ENCODE peak calls at places on chromosomes 16 and 17, in nine cellular contexts. P, D, N, Q, L, K, U, Y and T are unnamed samples.

GRCh38 chr17:75721463-75722011 is 278 bp downstream of the ITGB4 start:
- DNase-seq in P (no peak), D (peak; percentile 46), N (no peak), Q (no peak), L (no peak), K (no peak), U (peak; percentile 10), Y (no peak), T (no peak)

GRCh38 chr17:5434984-5435383 is 4.0 kb downstream of the C1QBP start:
- DNase-seq in P (no peak), D (no peak), N (no peak), Q (no peak), L (no peak), K (no peak), U (no peak), Y (no peak), T (no peak)

GRCh38 chr17:42276359-42276608 is at the start of gene STAT5B:
- DNase-seq in P (peak; percentile 85), D (peak; percentile 84), N (peak; percentile 74), Q (peak; percentile 89), L (peak; percentile 66), K (peak; percentile 13), U (peak; percentile 74), Y (peak; percentile 87), T (peak; percentile 78)

GRCh38 chr16:70652322-70652721 is 6.0 kb downstream of the IL34 start:
- DNase-seq in P (no peak), D (no peak), N (no peak), Q (no peak), L (no peak), K (no peak), U (no peak), Y (no peak), T (no peak)

GRCh38 chr17:290121-290521 is 62.5 kb downstream of the RPH3AL start:
- DNase-seq in P (peak; percentile 42), D (peak; percentile 28), N (no peak), Q (no peak), L (no peak), K (no peak), U (peak; percentile 1), Y (peak; percentile 26), T (no peak)

GRCh38 chr16:81616321-81617020 is 162.6 kb upstream of the PLCG2 start:
- DNase-seq in P (peak; percentile 86), D (peak; percentile 79), N (peak; percentile 72), Q (peak; percentile 74), L (no peak), K (no peak), U (peak; percentile 50), Y (peak; percentile 82), T (peak; percentile 89)

GRCh38 chr17:32569171-32570080 is 82.6 kb downstream of the CDK5R1 start:
- DNase-seq in P (no peak), D (no peak), N (no peak), Q (no peak), L (no peak), K (peak; percentile 95), U (no peak), Y (no peak), T (no peak)

GRCh38 chr16:3165111-3165822 is 22.7 kb upstream of the OR1F1 start:
- DNase-seq in P (no peak), D (peak; percentile 30), N (no peak), Q (no peak), L (no peak), K (no peak), U (no peak), Y (no peak), T (no peak)

DNA sequence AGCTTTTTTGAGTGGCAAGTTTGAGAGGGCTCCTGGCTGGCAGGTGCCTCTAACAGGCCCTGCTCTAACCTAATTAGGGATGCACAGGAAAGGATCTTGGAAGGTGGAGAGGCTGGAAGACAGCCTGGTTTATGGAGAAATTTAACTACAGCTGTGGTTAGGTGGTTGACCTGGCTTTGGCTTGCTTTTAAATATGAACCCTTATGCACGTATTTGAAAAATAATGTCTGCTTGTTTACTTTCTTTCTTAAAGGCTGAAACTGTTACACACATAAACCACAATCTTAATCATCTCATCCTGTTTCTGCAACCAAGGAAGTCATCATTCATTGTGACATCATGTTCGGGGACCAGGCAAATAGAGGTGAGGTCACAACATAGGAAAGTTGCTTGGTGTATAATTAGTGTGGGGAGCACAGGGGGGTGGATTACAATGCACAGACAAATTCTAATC is 23.1 kb upstream of the DHRS13 start:
- DNase-seq in P (no peak), D (no peak), N (peak; percentile 70), Q (no peak), L (no peak), K (peak; percentile 97), U (peak; percentile 33), Y (no peak), T (peak; percentile 87)
- H3K4me3 ChIP-seq in P (no peak overlapping the region), D (no peak overlapping the region), N (no peak overlapping the region), Q (no peak overlapping the region), L (no peak overlapping the region), K (no peak overlapping the region), U (no peak overlapping the region), Y (no peak overlapping the region), T (peak overlapping the region; percentile 15)

GRCh38 chr16:73056383-73056782 is 8.5 kb upstream of the ZFHX3 start:
- DNase-seq in P (no peak), D (no peak), N (no peak), Q (no peak), L (no peak), K (no peak), U (no peak), Y (no peak), T (no peak)
- H3K4me3 ChIP-seq in P (peak overlapping the region; percentile 96), D (peak overlapping the region; percentile 73), N (no peak overlapping the region), Q (no peak overlapping the region), L (no peak overlapping the region), K (peak overlapping the region; percentile 63), U (no peak overlapping the region), Y (peak overlapping the region; percentile 88), T (no peak overlapping the region)

GRCh38 chr17:64778367-64779290 is 116.5 kb upstream of the SMURF2 start:
- DNase-seq in P (peak; percentile 67), D (peak; percentile 69), N (no peak), Q (peak; percentile 27), L (no peak), K (peak; percentile 7), U (peak; percentile 48), Y (peak; percentile 62), T (no peak)

GRCh38 chr17:64775701-64776570 is 113.8 kb upstream of the SMURF2 start:
- DNase-seq in P (no peak), D (no peak), N (no peak), Q (no peak), L (no peak), K (no peak), U (no peak), Y (peak; percentile 49), T (no peak)

GRCh38 chr17:64779344-64780095 is 117.4 kb upstream of the SMURF2 start:
- DNase-seq in P (no peak), D (peak; percentile 63), N (no peak), Q (no peak), L (no peak), K (peak; percentile 2), U (no peak), Y (peak; percentile 64), T (no peak)

GRCh38 chr17:64778102-64778366 is 115.9 kb upstream of the SMURF2 start:
- DNase-seq in P (no peak), D (no peak), N (no peak), Q (no peak), L (no peak), K (no peak), U (no peak), Y (no peak), T (no peak)

GRCh38 chr17:64777413-64778101 is 115.5 kb upstream of the SMURF2 start:
- DNase-seq in P (peak; percentile 77), D (peak; percentile 66), N (peak; percentile 20), Q (peak; percentile 68), L (no peak), K (no peak), U (peak; percentile 68), Y (peak; percentile 65), T (no peak)
- H3K4me3 ChIP-seq in P (peak overlapping the region; percentile 23), D (peak overlapping the region; percentile 66), N (peak overlapping the region; percentile 42), Q (peak overlapping the region; percentile 46), L (no peak overlapping the region), K (no peak overlapping the region), U (no peak overlapping the region), Y (peak overlapping the region; percentile 49), T (no peak overlapping the region)

DNA sequence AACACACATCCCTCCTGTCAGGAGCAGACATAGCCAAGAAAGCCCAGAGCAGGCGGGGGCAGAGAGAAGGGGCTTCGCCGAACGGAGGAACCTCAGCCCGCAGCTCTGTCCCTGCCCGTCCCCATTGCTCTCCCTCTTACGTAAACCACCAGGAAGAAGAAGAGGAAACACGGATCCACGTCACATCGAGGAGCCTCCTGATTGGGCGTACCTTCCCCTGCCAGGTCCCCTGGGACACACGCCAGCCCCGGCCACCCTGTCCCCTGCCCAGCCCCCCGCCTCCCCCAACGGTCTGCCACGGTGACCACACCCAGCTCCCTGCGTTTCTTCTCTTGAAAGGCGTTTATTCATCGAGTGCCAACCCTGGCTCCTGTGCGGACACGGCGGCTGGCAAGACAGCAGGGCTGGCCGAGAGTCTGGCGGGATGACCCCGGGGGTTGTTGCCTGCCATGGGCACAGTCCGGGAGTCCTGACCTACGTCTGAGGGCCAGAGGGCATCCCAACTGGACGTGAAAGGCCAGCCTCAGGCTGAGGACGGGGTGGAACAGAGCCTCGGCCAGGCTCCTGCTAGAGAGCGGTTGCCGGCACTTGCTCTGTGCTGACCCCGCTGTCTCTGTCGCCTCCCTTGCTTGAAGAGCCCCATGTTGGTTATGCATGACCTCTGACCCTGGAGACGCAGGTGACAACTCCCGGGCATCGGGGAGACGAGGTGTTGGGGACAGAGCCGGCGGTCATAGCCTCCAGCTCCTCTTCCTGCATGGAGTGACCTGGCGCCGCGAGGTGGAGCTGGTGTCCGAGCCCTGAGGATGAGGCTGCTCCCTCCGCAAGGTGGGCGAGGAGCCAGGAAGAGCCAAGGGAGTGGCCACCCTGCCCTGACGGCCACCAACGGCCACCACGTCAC is 40.6 kb upstream of the ACSF3 start:
- DNase-seq in P (no peak), D (no peak), N (no peak), Q (no peak), L (no peak), K (no peak), U (peak; percentile 34), Y (no peak), T (no peak)
- H3K4me3 ChIP-seq in P (no peak overlapping the region), D (peak overlapping the region; percentile 21), N (no peak overlapping the region), Q (no peak overlapping the region), L (no peak overlapping the region), K (no peak overlapping the region), U (no peak overlapping the region), Y (peak overlapping the region; percentile 34), T (no peak overlapping the region)

GRCh38 chr17:74442291-74442669 is 10.4 kb downstream of the GPRC5C start:
- DNase-seq in P (no peak), D (no peak), N (no peak), Q (no peak), L (no peak), K (no peak), U (no peak), Y (peak; percentile 48), T (no peak)
- H3K4me3 ChIP-seq in P (no peak overlapping the region), D (peak overlapping the region; percentile 40), N (no peak overlapping the region), Q (peak overlapping the region; percentile 58), L (no peak overlapping the region), K (no peak overlapping the region), U (no peak overlapping the region), Y (peak overlapping the region; percentile 62), T (no peak overlapping the region)

DNA sequence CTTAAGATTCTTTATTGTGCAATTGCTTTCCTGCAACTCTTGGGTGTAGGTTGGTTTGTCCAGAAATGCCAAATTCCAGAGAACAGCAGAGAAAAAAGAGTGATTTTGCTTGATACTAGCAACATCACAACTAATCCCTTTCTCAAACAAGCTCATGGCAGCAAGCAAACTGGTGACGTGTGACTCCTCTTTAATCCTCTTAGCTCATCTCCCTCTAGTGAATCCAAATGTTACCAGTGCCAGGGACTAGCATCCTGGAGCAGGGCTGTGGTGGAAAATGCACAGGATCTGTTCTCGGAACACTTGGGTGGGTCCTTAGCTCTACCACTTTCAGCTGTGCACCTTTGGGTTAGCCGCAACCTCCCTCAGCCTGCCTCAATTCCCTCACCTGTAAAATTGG is 204.0 kb upstream of the CCL2 start:
- DNase-seq in P (no peak), D (no peak), N (no peak), Q (no peak), L (no peak), K (no peak), U (no peak), Y (no peak), T (no peak)
- H3K4me3 ChIP-seq in P (no peak overlapping the region), D (no peak overlapping the region), N (no peak overlapping the region), Q (no peak overlapping the region), L (no peak overlapping the region), K (no peak overlapping the region), U (no peak overlapping the region), Y (no peak overlapping the region), T (no peak overlapping the region)